ENCODE peak calls at places on chromosomes 11 and 22, in five cellular contexts. One of them, this sample, is unnamed.

GRCh38 chr22:42676059-42676607 is 26.9 kb upstream of the CYB5R3 start:
- DNase-seq in prostate gland: no peak
- DNase-seq in transverse colon: no peak
- DNase-seq in GM23338: no peak
- DNase-seq in HCT116: no peak
- DNase-seq in this sample: no peak

GRCh38 chr22:21591695-21592094 is 24.2 kb downstream of the UBE2L3 start:
- DNase-seq in prostate gland: no peak
- DNase-seq in transverse colon: no peak
- DNase-seq in HCT116: no peak
- DNase-seq in GM23338: no peak
- DNase-seq in this sample: no peak

GRCh38 chr11:121555172-121555571 is 102.4 kb upstream of the SORL1-AS1 start:
- DNase-seq in HCT116: no peak
- DNase-seq in transverse colon: no peak
- DNase-seq in prostate gland: no peak
- DNase-seq in GM23338: no peak
- DNase-seq in this sample: peak

GRCh38 chr11:57391546-57391945 is 1.1 kb upstream of the PRG2 start:
- DNase-seq in HCT116: no peak
- DNase-seq in prostate gland: no peak
- DNase-seq in transverse colon: no peak
- DNase-seq in GM23338: no peak
- DNase-seq in this sample: no peak

GRCh38 chr11:129460714-129461113 is 85.1 kb downstream of the BARX2 start:
- DNase-seq in prostate gland: no peak
- DNase-seq in HCT116: no peak
- DNase-seq in GM23338: no peak
- DNase-seq in transverse colon: no peak
- DNase-seq in this sample: no peak

GRCh38 chr22:37326726-37327125 is 44.4 kb downstream of the CYTH4 start:
- DNase-seq in HCT116: no peak
- DNase-seq in transverse colon: peak
- DNase-seq in GM23338: no peak
- DNase-seq in prostate gland: peak
- DNase-seq in this sample: no peak

GRCh38 chr11:36122715-36123114 is 166.5 kb downstream of the COMMD9 start:
- DNase-seq in prostate gland: no peak
- DNase-seq in GM23338: no peak
- DNase-seq in HCT116: no peak
- DNase-seq in transverse colon: no peak
- DNase-seq in this sample: no peak

GRCh38 chr11:28529540-28530410 is 421.6 kb downstream of the METTL15 start:
- DNase-seq in transverse colon: no peak
- DNase-seq in GM23338: peak
- DNase-seq in prostate gland: peak
- DNase-seq in HCT116: peak
- DNase-seq in this sample: peak

GRCh38 chr11:19868281-19868821 is 155.7 kb downstream of the NAV2 start:
- DNase-seq in transverse colon: peak
- DNase-seq in GM23338: peak
- DNase-seq in prostate gland: peak
- DNase-seq in HCT116: no peak
- DNase-seq in this sample: peak

GRCh38 chr11:81373986-81374385 is 1359.7 kb downstream of the FAM181B start:
- DNase-seq in prostate gland: no peak
- DNase-seq in HCT116: no peak
- DNase-seq in transverse colon: no peak
- DNase-seq in GM23338: no peak
- DNase-seq in this sample: no peak

GRCh38 chr11:72589802-72590761 is 84.1 kb downstream of the PDE2A start:
- DNase-seq in prostate gland: no peak
- DNase-seq in transverse colon: peak
- DNase-seq in HCT116: no peak
- DNase-seq in GM23338: peak
- DNase-seq in this sample: peak

GRCh38 chr11:12674571-12674935 is 332 bp downstream of the TEAD1 start:
- DNase-seq in HCT116: no peak
- DNase-seq in transverse colon: peak
- DNase-seq in prostate gland: no peak
- DNase-seq in GM23338: peak
- DNase-seq in this sample: peak

GRCh38 chr11:43268161-43268560 is 43.6 kb upstream of the API5 start:
- DNase-seq in prostate gland: no peak
- DNase-seq in HCT116: no peak
- DNase-seq in transverse colon: no peak
- DNase-seq in GM23338: no peak
- DNase-seq in this sample: no peak

GRCh38 chr11:122917311-122917710 is 34.8 kb downstream of the JHY start:
- DNase-seq in GM23338: no peak
- DNase-seq in prostate gland: peak
- DNase-seq in HCT116: no peak
- DNase-seq in transverse colon: no peak
- DNase-seq in this sample: no peak

GRCh38 chr11:44178381-44178780 is 82.9 kb downstream of the EXT2 start:
- DNase-seq in GM23338: peak
- DNase-seq in prostate gland: no peak
- DNase-seq in transverse colon: no peak
- DNase-seq in HCT116: no peak
- DNase-seq in this sample: no peak

GRCh38 chr11:88384004-88384677 is 46.6 kb upstream of the CTSC start:
- DNase-seq in prostate gland: no peak
- DNase-seq in transverse colon: no peak
- DNase-seq in HCT116: peak
- DNase-seq in GM23338: no peak
- DNase-seq in this sample: no peak

GRCh38 chr22:49777569-49778250 is 50.0 kb downstream of the BRD1 start:
- DNase-seq in GM23338: no peak
- DNase-seq in HCT116: no peak
- DNase-seq in prostate gland: no peak
- DNase-seq in transverse colon: no peak
- DNase-seq in this sample: no peak

GRCh38 chr11:69088676-69089146 is 40.0 kb downstream of the TPCN2 start:
- DNase-seq in prostate gland: peak
- DNase-seq in GM23338: peak
- DNase-seq in HCT116: peak
- DNase-seq in transverse colon: peak
- DNase-seq in this sample: peak

GRCh38 chr11:61507012-61507768 is 1.4 kb upstream of the LRRC10B start:
- DNase-seq in GM23338: no peak
- DNase-seq in prostate gland: no peak
- DNase-seq in transverse colon: no peak
- DNase-seq in HCT116: no peak
- DNase-seq in this sample: no peak

GRCh38 chr11:8258771-8259170 is 4.9 kb downstream of the LMO1 start:
- DNase-seq in transverse colon: no peak
- DNase-seq in GM23338: no peak
- DNase-seq in HCT116: no peak
- DNase-seq in prostate gland: no peak
- DNase-seq in this sample: no peak

GRCh38 chr11:69377029-69377952 is 83.3 kb downstream of the MYEOV start:
- DNase-seq in prostate gland: peak
- DNase-seq in transverse colon: no peak
- DNase-seq in HCT116: no peak
- DNase-seq in GM23338: no peak
- DNase-seq in this sample: no peak

GRCh38 chr22:29320546-29320945 is 5.0 kb upstream of the RASL10A start:
- DNase-seq in HCT116: no peak
- DNase-seq in GM23338: no peak
- DNase-seq in transverse colon: no peak
- DNase-seq in prostate gland: no peak
- DNase-seq in this sample: no peak

GRCh38 chr11:17003426-17003825 is 10.8 kb downstream of the PLEKHA7 start:
- DNase-seq in HCT116: no peak
- DNase-seq in prostate gland: no peak
- DNase-seq in transverse colon: no peak
- DNase-seq in GM23338: no peak
- DNase-seq in this sample: no peak

GRCh38 chr11:35525501-35526175 is at the start of gene PAMR1:
- DNase-seq in HCT116: no peak
- DNase-seq in transverse colon: peak
- DNase-seq in GM23338: peak
- DNase-seq in prostate gland: peak
- DNase-seq in this sample: no peak

GRCh38 chr11:129720156-129720555 is 95.5 kb upstream of the TMEM45B start:
- DNase-seq in prostate gland: no peak
- DNase-seq in transverse colon: no peak
- DNase-seq in HCT116: no peak
- DNase-seq in GM23338: no peak
- DNase-seq in this sample: no peak

GRCh38 chr11:102390667-102391449 is 43.8 kb downstream of the BIRC2 start:
- DNase-seq in GM23338: peak
- DNase-seq in HCT116: peak
- DNase-seq in transverse colon: peak
- DNase-seq in prostate gland: peak
- DNase-seq in this sample: peak

GRCh38 chr11:130389315-130389935 is 39.0 kb downstream of the ADAMTS8 start:
- DNase-seq in transverse colon: peak
- DNase-seq in prostate gland: no peak
- DNase-seq in GM23338: no peak
- DNase-seq in HCT116: no peak
- DNase-seq in this sample: no peak

GRCh38 chr22:24379536-24379935 is 47.9 kb upstream of the ADORA2A start:
- DNase-seq in HCT116: no peak
- DNase-seq in prostate gland: no peak
- DNase-seq in transverse colon: no peak
- DNase-seq in GM23338: no peak
- DNase-seq in this sample: no peak

DNA sequence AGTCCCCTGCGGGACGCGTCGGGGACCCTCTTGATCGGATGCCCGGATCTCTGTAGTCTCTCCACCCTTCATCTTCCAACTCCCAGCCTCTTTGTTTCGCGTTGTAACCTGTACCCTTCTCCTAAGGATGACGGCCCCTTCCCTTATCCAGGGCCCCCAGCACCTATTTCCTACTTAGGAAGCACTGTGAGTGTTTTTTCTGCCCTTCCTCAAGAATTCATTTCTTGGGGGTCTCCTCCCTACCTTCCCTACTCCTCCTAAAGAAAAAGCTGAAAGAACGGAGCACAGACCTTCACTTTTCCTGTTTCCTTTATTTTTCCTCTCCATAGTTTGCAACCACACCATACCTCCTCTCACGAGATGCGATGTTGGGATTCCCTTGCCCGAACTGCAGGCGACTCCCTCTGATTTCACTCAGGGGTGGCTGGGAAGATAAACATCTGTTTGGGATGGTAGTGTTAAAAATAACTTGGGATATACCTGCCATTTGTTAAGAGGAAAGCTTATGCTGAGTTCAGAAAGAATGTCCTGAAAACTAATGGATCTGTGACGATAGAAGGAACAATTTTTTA is 593 bp downstream of the FAM118B start:
- DNase-seq in HCT116: no peak
- DNase-seq in prostate gland: no peak
- DNase-seq in transverse colon: no peak
- DNase-seq in GM23338: peak
- DNase-seq in this sample: no peak
- TF ChIP-seq POLR2AphosphoS5 in HCT116: no peak
- TF ChIP-seq POLR2AphosphoS5 in prostate gland: no peak
- TF ChIP-seq POLR2AphosphoS5 in transverse colon: no peak
- TF ChIP-seq POLR2AphosphoS5 in GM23338: no peak
- TF ChIP-seq POLR2AphosphoS5 in this sample: no peak

GRCh38 chr11:114440971-114441810 is 1.9 kb downstream of the REXO2 start:
- DNase-seq in prostate gland: peak
- DNase-seq in GM23338: no peak
- DNase-seq in HCT116: no peak
- DNase-seq in transverse colon: no peak
- DNase-seq in this sample: no peak

GRCh38 chr11:114440121-114440860 is 1.0 kb downstream of the REXO2 start:
- DNase-seq in GM23338: peak
- DNase-seq in prostate gland: no peak
- DNase-seq in HCT116: no peak
- DNase-seq in transverse colon: no peak
- DNase-seq in this sample: peak

GRCh38 chr11:114441921-114442320 is 2.7 kb downstream of the REXO2 start:
- DNase-seq in HCT116: no peak
- DNase-seq in GM23338: no peak
- DNase-seq in prostate gland: no peak
- DNase-seq in transverse colon: no peak
- DNase-seq in this sample: no peak

GRCh38 chr11:114439229-114440120 is at the start of gene REXO2:
- DNase-seq in transverse colon: peak
- DNase-seq in HCT116: peak
- DNase-seq in GM23338: peak
- DNase-seq in prostate gland: peak
- DNase-seq in this sample: peak

GRCh38 chr11:114438303-114438702 is 964 bp upstream of the REXO2 start:
- DNase-seq in GM23338: peak
- DNase-seq in transverse colon: no peak
- DNase-seq in prostate gland: no peak
- DNase-seq in HCT116: no peak
- DNase-seq in this sample: no peak
- H3K4me3 ChIP-seq in GM23338: peak
- H3K4me3 ChIP-seq in transverse colon: no peak
- H3K4me3 ChIP-seq in prostate gland: no peak
- H3K4me3 ChIP-seq in HCT116: no peak
- H3K4me3 ChIP-seq in this sample: no peak

GRCh38 chr11:67056640-67057409 is at the start of gene RHOD:
- DNase-seq in GM23338: peak
- DNase-seq in HCT116: no peak
- DNase-seq in prostate gland: peak
- DNase-seq in transverse colon: peak
- DNase-seq in this sample: no peak

GRCh38 chr11:67055812-67056211 is 835 bp upstream of the RHOD start:
- DNase-seq in GM23338: no peak
- DNase-seq in HCT116: no peak
- DNase-seq in transverse colon: no peak
- DNase-seq in prostate gland: no peak
- DNase-seq in this sample: no peak

GRCh38 chr11:67053896-67054850 is 2.5 kb upstream of the RHOD start:
- DNase-seq in transverse colon: peak
- DNase-seq in HCT116: no peak
- DNase-seq in GM23338: peak
- DNase-seq in prostate gland: peak
- DNase-seq in this sample: peak

GRCh38 chr11:67056267-67056639 is 394 bp upstream of the RHOD start:
- DNase-seq in prostate gland: no peak
- DNase-seq in transverse colon: no peak
- DNase-seq in HCT116: no peak
- DNase-seq in GM23338: no peak
- DNase-seq in this sample: no peak

GRCh38 chr11:67054851-67055523 is 1.7 kb upstream of the RHOD start:
- DNase-seq in HCT116: peak
- DNase-seq in GM23338: no peak
- DNase-seq in prostate gland: no peak
- DNase-seq in transverse colon: peak
- DNase-seq in this sample: peak
- TF ChIP-seq POLR2AphosphoS5 in HCT116: peak
- TF ChIP-seq POLR2AphosphoS5 in GM23338: no peak
- TF ChIP-seq POLR2AphosphoS5 in prostate gland: no peak
- TF ChIP-seq POLR2AphosphoS5 in transverse colon: no peak
- TF ChIP-seq POLR2AphosphoS5 in this sample: no peak

DNA sequence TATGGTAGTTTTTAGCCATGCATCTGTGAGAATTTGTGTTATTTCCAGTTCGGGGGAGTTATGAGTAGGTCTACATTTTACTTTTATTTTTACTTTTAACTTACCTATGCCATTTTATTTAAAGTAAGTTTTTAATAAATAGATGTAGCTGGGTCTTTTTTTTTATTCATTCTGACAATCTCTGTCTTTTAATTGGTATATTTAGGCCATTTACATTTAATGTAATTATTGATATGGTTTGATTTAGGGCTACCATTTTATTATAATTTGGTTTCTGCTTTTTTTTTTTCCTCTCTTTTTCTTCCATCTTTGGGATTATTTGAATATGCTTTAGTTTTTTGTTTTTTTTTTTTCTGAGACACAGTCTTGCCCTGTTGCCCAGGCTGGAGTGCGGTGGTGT is 1.9 kb downstream of the SWAP70 start:
- DNase-seq in transverse colon: no peak
- DNase-seq in HCT116: no peak
- DNase-seq in prostate gland: no peak
- DNase-seq in GM23338: no peak
- DNase-seq in this sample: no peak
- H3K4me3 ChIP-seq in transverse colon: no peak
- H3K4me3 ChIP-seq in HCT116: no peak
- H3K4me3 ChIP-seq in prostate gland: no peak
- H3K4me3 ChIP-seq in GM23338: peak
- H3K4me3 ChIP-seq in this sample: peak